ENCODE peak calls at places on chromosome 4, in six cellular contexts. X, S, K, M, R and Y are unnamed samples.
A peak's percentile ranks its signal among the peaks of the same experiment; 100 is the strongest.

GRCh38 chr4:7964890-7965662 is 25.4 kb upstream of the AFAP1 start:
- DNase-seq in X (peak; percentile 71), S (peak; percentile 86), K (peak; percentile 92), M (no peak), R (no peak), Y (no peak)

GRCh38 chr4:163554870-163555465 is 60.5 kb downstream of the TMA16 start:
- DNase-seq in X (peak; percentile 32), S (no peak), K (peak; percentile 43), M (no peak), R (no peak), Y (no peak)

GRCh38 chr4:98571161-98571786 is 87.1 kb downstream of the TSPAN5 start:
- DNase-seq in X (no peak), S (no peak), K (no peak), M (no peak), R (no peak), Y (no peak)

GRCh38 chr4:40908297-40908696 is 158.5 kb downstream of the NSUN7 start:
- DNase-seq in X (no peak), S (no peak), K (no peak), M (no peak), R (no peak), Y (no peak)

GRCh38 chr4:102061133-102061532 is 270.6 kb downstream of the BANK1 start:
- DNase-seq in X (no peak), S (no peak), K (no peak), M (no peak), R (no peak), Y (peak; percentile 42)

GRCh38 chr4:7094931-7095330 is 27.1 kb upstream of the GRPEL1 start:
- DNase-seq in X (no peak), S (no peak), K (no peak), M (no peak), R (no peak), Y (no peak)

GRCh38 chr4:7352486-7352885 is 82.2 kb downstream of the PSAPL1 start:
- DNase-seq in X (no peak), S (no peak), K (no peak), M (no peak), R (no peak), Y (no peak)

GRCh38 chr4:74278490-74278889 is 29.8 kb upstream of the EPGN start:
- DNase-seq in X (no peak), S (no peak), K (no peak), M (no peak), R (no peak), Y (no peak)

GRCh38 chr4:110224812-110225211 is 26.4 kb upstream of the ELOVL6 start:
- DNase-seq in X (peak; percentile 57), S (no peak), K (peak; percentile 24), M (no peak), R (no peak), Y (no peak)

GRCh38 chr4:105061720-105062119 is 85.0 kb upstream of the TET2 start:
- DNase-seq in X (no peak), S (no peak), K (no peak), M (no peak), R (no peak), Y (no peak)

GRCh38 chr4:170672571-170672970 is 582.8 kb upstream of the AADAT start:
- DNase-seq in X (peak; percentile 8), S (no peak), K (no peak), M (no peak), R (no peak), Y (no peak)

GRCh38 chr4:155143512-155143911 is 64.9 kb upstream of the NPY2R start:
- DNase-seq in X (no peak), S (no peak), K (no peak), M (no peak), R (no peak), Y (no peak)

GRCh38 chr4:33482773-33483172 is 2761.5 kb downstream of the ARAP2 start:
- DNase-seq in X (no peak), S (no peak), K (no peak), M (no peak), R (peak; percentile 39), Y (no peak)

GRCh38 chr4:158163941-158164665 is 8.7 kb downstream of the GASK1B start:
- DNase-seq in X (no peak), S (no peak), K (no peak), M (no peak), R (no peak), Y (no peak)

GRCh38 chr4:3313556-3314228 is 20.9 kb downstream of the RGS12 start:
- DNase-seq in X (no peak), S (no peak), K (no peak), M (no peak), R (peak; percentile 17), Y (no peak)

GRCh38 chr4:24013666-24014422 is 124.0 kb upstream of the PPARGC1A start:
- DNase-seq in X (no peak), S (no peak), K (no peak), M (no peak), R (no peak), Y (no peak)

GRCh38 chr4:137707626-137708025 is 175.3 kb upstream of the PCDH18 start:
- DNase-seq in X (peak; percentile 60), S (no peak), K (peak; percentile 53), M (no peak), R (no peak), Y (no peak)

GRCh38 chr4:137213372-137214173 is 318.7 kb downstream of the PCDH18 start:
- DNase-seq in X (peak; percentile 84), S (no peak), K (peak; percentile 3), M (no peak), R (no peak), Y (no peak)

GRCh38 chr4:2257361-2258001 is 4.4 kb downstream of the MXD4 start:
- DNase-seq in X (no peak), S (peak; percentile 27), K (no peak), M (peak; percentile 3), R (peak; percentile 25), Y (no peak)

GRCh38 chr4:158322119-158322518 is 111.8 kb downstream of the TMEM144 start:
- DNase-seq in X (no peak), S (no peak), K (no peak), M (no peak), R (no peak), Y (no peak)

GRCh38 chr4:40910706-40911105 is 161.0 kb downstream of the NSUN7 start:
- DNase-seq in X (peak; percentile 49), S (no peak), K (peak; percentile 55), M (no peak), R (no peak), Y (no peak)

GRCh38 chr4:152534541-152535231 is 1.2 kb downstream of the FBXW7 start:
- DNase-seq in X (no peak), S (no peak), K (peak; percentile 36), M (peak; percentile 44), R (peak; percentile 54), Y (no peak)

GRCh38 chr4:1192493-1193205 is 20.3 kb upstream of the SPON2 start:
- DNase-seq in X (no peak), S (peak; percentile 39), K (no peak), M (no peak), R (peak; percentile 59), Y (no peak)

GRCh38 chr4:173246719-173247118 is 78.1 kb downstream of the GALNT7 start:
- DNase-seq in X (no peak), S (no peak), K (no peak), M (no peak), R (no peak), Y (no peak)

GRCh38 chr4:153705743-153706468 is 21.8 kb downstream of the TLR2 start:
- DNase-seq in X (no peak), S (no peak), K (no peak), M (no peak), R (no peak), Y (no peak)

GRCh38 chr4:147580396-147580795 is 36.8 kb upstream of the TMEM184C start:
- DNase-seq in X (peak; percentile 82), S (no peak), K (peak; percentile 22), M (no peak), R (no peak), Y (no peak)

GRCh38 chr4:75598390-75598789 is 31.9 kb downstream of the CDKL2 start:
- DNase-seq in X (peak; percentile 39), S (no peak), K (peak; percentile 58), M (no peak), R (no peak), Y (peak; percentile 27)

GRCh38 chr4:151093203-151093602 is 6.2 kb upstream of the RPS3A start:
- DNase-seq in X (no peak), S (no peak), K (no peak), M (no peak), R (no peak), Y (no peak)

GRCh38 chr4:2341261-2341841 is 77.1 kb downstream of the ZFYVE28 start:
- DNase-seq in X (no peak), S (no peak), K (no peak), M (no peak), R (peak; percentile 24), Y (no peak)

GRCh38 chr4:62522273-62522672 is 1322.1 kb downstream of the ADGRL3 start:
- DNase-seq in X (no peak), S (no peak), K (no peak), M (no peak), R (no peak), Y (no peak)

GRCh38 chr4:184983660-184984356 is 34.5 kb upstream of the HELT start:
- DNase-seq in X (peak; percentile 37), S (peak; percentile 40), K (peak; percentile 66), M (peak; percentile 61), R (peak; percentile 43), Y (peak; percentile 74)
- TF ChIP-seq CTCF in X (peak; percentile 42), S (no peak), K (peak; percentile 45), M (peak; percentile 22), R (no peak), Y (peak; percentile 61)

GRCh38 chr4:108094923-108095482 is 73.7 kb downstream of the LEF1 start:
- DNase-seq in X (no peak), S (no peak), K (no peak), M (no peak), R (no peak), Y (no peak)
- TF ChIP-seq CTCF in X (no peak), S (no peak), K (no peak), M (no peak), R (no peak), Y (no peak)

DNA sequence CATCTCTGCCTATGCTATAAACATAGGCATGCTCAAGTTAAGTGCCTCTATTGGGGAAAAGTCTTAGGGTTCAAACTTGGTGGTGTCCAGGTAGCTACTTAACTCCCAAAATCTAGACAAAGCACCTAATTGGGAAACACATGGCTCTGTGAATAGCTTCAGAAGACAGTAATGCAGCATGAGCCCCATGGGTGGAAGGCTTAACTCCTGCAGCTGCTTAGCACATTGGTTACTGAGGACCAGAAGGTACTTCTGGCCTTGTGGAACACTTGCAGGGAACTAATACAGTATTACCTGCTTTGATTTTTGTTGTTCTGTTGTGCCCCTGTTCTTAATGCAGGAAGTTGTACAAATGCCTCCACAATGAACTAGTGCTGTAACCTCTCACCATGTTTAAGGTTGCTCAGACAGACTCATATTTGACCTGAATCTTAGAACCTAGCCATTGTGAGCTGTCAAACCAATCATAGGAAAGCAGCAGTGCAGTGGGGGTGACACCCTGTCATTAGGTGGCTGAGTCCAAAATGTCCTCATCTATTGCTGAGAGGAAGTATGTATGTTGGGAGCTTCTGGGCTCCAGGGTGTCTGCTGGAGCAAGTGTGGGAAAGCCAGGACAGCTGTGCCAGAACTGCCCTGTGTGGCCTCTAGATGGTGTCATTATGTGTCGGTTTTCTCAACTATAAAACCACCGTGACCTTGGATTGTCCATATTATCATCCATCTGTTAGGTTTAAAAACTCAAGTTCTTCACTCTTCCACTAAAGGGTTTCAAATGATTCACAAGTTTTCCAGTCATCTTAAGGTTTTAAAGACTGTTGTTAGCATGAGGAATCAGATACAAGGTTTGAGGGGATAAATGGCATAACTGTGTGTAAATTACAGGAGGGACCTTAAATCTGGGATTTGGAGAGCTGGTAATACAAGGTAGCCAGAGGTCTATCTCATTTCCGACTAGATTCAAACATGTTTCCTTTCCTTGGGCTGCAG is 69.9 kb upstream of the WDR1 start:
- DNase-seq in X (no peak), S (no peak), K (no peak), M (no peak), R (no peak), Y (no peak)
- TF ChIP-seq CTCF in X (no peak), S (no peak), K (peak; percentile 23), M (peak; percentile 15), R (no peak), Y (peak; percentile 15)

GRCh38 chr4:77473509-77473908 is 132.1 kb upstream of the CXCL13 start:
- DNase-seq in X (peak; percentile 4), S (no peak), K (peak; percentile 38), M (no peak), R (no peak), Y (peak; percentile 38)
- TF ChIP-seq CTCF in X (peak; percentile 27), S (no peak), K (peak; percentile 56), M (no peak), R (no peak), Y (peak; percentile 46)